ENCODE peak calls at places on chromosomes 6 and 20, in six cellular contexts. B is B cell, U is thoracic aorta, D is uterus, L is ascending aorta, P is HFF-Myc. A is an unnamed sample.

GRCh38 chr6:21947751-21948386 is 349.0 kb downstream of the PRL start:
- DNase-seq in B (no peak), U (no peak), D (no peak), L (no peak), P (no peak), A (no peak)

GRCh38 chr6:109186012-109186411 is 90.7 kb downstream of the CEP57L1 start:
- DNase-seq in B (no peak), U (no peak), D (no peak), L (no peak), P (no peak), A (no peak)

GRCh38 chr6:15493437-15494168 is 169.2 kb downstream of the DTNBP1 start:
- DNase-seq in B (no peak), U (no peak), D (no peak), L (no peak), P (peak), A (no peak)

GRCh38 chr6:32109114-32109764 is at the start of gene TNXB:
- DNase-seq in B (no peak), U (no peak), D (peak), L (no peak), P (no peak), A (no peak)

GRCh38 chr6:111361648-111362047 is 121.4 kb downstream of the REV3L start:
- DNase-seq in B (peak), U (no peak), D (no peak), L (no peak), P (peak), A (peak)

GRCh38 chr6:169792306-169793015 is 41.0 kb downstream of the ERMARD start:
- DNase-seq in B (no peak), U (no peak), D (no peak), L (peak), P (no peak), A (no peak)

GRCh38 chr20:43904195-43904594 is 10.5 kb upstream of the TOX2 start:
- DNase-seq in B (no peak), U (no peak), D (no peak), L (no peak), P (no peak), A (no peak)

GRCh38 chr20:4138056-4138455 is 122.7 kb upstream of the RNF24 start:
- DNase-seq in B (no peak), U (no peak), D (no peak), L (peak), P (no peak), A (no peak)

GRCh38 chr20:29689411-29690225 is 1567.8 kb upstream of the DEFB115 start:
- DNase-seq in B (peak), U (no peak), D (no peak), L (no peak), P (no peak), A (no peak)

GRCh38 chr20:32823078-32823477 is 3.3 kb downstream of the MAPRE1 start:
- DNase-seq in B (no peak), U (no peak), D (no peak), L (no peak), P (peak), A (peak)

GRCh38 chr6:154167163-154167562 is 128.1 kb downstream of the OPRM1 start:
- DNase-seq in B (no peak), U (no peak), D (no peak), L (no peak), P (no peak), A (no peak)

GRCh38 chr20:41497186-41497895 is 120.8 kb downstream of the CHD6 start:
- DNase-seq in B (no peak), U (no peak), D (no peak), L (no peak), P (no peak), A (no peak)

GRCh38 chr6:2132416-2132815 is 113.0 kb downstream of the GMDS start:
- DNase-seq in B (no peak), U (no peak), D (no peak), L (no peak), P (no peak), A (peak)

GRCh38 chr6:33195304-33196022 is 3.2 kb upstream of the COL11A2 start:
- DNase-seq in B (no peak), U (no peak), D (no peak), L (no peak), P (no peak), A (no peak)

GRCh38 chr6:133623065-133623464 is 265.8 kb upstream of the TCF21 start:
- DNase-seq in B (no peak), U (no peak), D (peak), L (no peak), P (no peak), A (no peak)

GRCh38 chr20:32477594-32478512 is 107.3 kb downstream of the NOL4L start:
- DNase-seq in B (no peak), U (no peak), D (no peak), L (no peak), P (no peak), A (no peak)

GRCh38 chr6:67231092-67231491 is 1404.0 kb upstream of the ADGRB3 start:
- DNase-seq in B (no peak), U (no peak), D (no peak), L (no peak), P (no peak), A (no peak)

GRCh38 chr20:50140339-50140859 is 13.1 kb downstream of the PEDS1 start:
- DNase-seq in B (no peak), U (no peak), D (no peak), L (no peak), P (no peak), A (no peak)

DNA sequence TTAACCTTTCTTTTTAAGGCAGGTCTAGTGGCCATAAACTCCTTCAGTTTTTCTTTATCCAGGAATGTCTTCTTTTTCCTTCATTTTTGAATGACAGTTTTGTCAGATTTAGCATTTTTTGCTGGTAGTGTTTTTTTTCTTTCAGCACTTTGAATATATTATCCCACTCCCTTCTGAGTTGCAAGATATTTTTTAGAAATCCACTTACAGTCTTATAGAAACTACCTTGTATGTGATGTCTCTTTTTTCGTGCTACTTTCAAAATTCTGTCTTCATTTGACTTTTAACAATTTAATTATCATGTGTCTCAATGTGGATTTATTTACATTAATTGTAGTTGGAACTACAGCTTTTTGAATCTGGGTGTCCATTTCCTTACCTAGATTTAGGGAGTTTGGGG is 284.4 kb upstream of the RNF217 start:
- DNase-seq in B (no peak), U (no peak), D (no peak), L (no peak), P (no peak), A (no peak)
- TF ChIP-seq CTCF in B (no peak), U (no peak), D (no peak), L (no peak), P (no peak), A (no peak)

GRCh38 chr20:61861858-61862257 is 203.8 kb downstream of the TAF4 start:
- DNase-seq in B (no peak), U (no peak), D (no peak), L (no peak), P (no peak), A (no peak)

GRCh38 chr20:61866165-61866564 is 199.5 kb downstream of the TAF4 start:
- DNase-seq in B (no peak), U (no peak), D (no peak), L (no peak), P (no peak), A (no peak)

GRCh38 chr20:61861054-61861841 is 204.4 kb downstream of the TAF4 start:
- DNase-seq in B (no peak), U (no peak), D (no peak), L (no peak), P (no peak), A (no peak)

GRCh38 chr20:61865353-61865752 is 200.3 kb downstream of the TAF4 start:
- DNase-seq in B (no peak), U (no peak), D (no peak), L (no peak), P (no peak), A (no peak)

DNA sequence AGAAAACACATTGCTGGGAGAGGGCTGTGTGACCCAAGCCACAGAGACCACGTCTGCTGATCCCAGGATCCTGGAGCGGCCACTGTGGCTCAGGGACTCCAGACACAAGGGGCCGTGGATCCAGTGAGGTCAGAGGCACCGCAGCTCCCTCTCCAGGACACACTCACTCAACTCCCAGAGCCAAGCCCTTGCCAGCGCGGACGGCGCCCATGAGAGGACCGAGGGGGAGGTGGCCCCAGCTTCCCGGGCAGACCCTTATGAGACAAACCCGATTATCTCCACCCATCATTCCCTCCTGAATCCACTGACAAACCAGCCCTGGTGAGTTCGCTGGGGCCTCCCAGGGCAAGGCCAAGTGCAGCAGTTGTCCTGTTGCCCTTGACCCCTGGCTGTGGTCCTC is 201.2 kb downstream of the TAF4 start:
- DNase-seq in B (no peak), U (no peak), D (no peak), L (no peak), P (no peak), A (no peak)
- TF ChIP-seq CTCF in B (no peak), U (no peak), D (no peak), L (no peak), P (no peak), A (no peak)

GRCh38 chr20:62548483-62548882 is 72.7 kb upstream of the GATA5 start:
- DNase-seq in B (no peak), U (no peak), D (no peak), L (no peak), P (no peak), A (no peak)

GRCh38 chr20:62550087-62550565 is 74.3 kb upstream of the GATA5 start:
- DNase-seq in B (no peak), U (no peak), D (peak), L (no peak), P (no peak), A (no peak)

GRCh38 chr20:62551408-62552323 is 75.9 kb upstream of the GATA5 start:
- DNase-seq in B (peak), U (no peak), D (no peak), L (no peak), P (no peak), A (no peak)

GRCh38 chr20:62549029-62549428 is 73.2 kb upstream of the GATA5 start:
- DNase-seq in B (no peak), U (no peak), D (no peak), L (no peak), P (no peak), A (no peak)

GRCh38 chr20:62549499-62550086 is 73.8 kb upstream of the GATA5 start:
- DNase-seq in B (no peak), U (no peak), D (no peak), L (no peak), P (no peak), A (no peak)
- TF ChIP-seq CTCF in B (no peak), U (no peak), D (no peak), L (no peak), P (no peak), A (no peak)

GRCh38 chr20:62624719-62625455 is 17.4 kb upstream of the SLCO4A1 start:
- DNase-seq in B (no peak), U (no peak), D (no peak), L (no peak), P (no peak), A (no peak)

GRCh38 chr20:62623488-62624324 is 18.6 kb upstream of the SLCO4A1 start:
- DNase-seq in B (peak), U (peak), D (peak), L (peak), P (peak), A (peak)

GRCh38 chr20:62622877-62623487 is 19.3 kb upstream of the SLCO4A1 start:
- DNase-seq in B (peak), U (no peak), D (no peak), L (no peak), P (no peak), A (no peak)

GRCh38 chr20:62625516-62625915 is 16.8 kb upstream of the SLCO4A1 start:
- DNase-seq in B (no peak), U (no peak), D (no peak), L (no peak), P (no peak), A (no peak)

DNA sequence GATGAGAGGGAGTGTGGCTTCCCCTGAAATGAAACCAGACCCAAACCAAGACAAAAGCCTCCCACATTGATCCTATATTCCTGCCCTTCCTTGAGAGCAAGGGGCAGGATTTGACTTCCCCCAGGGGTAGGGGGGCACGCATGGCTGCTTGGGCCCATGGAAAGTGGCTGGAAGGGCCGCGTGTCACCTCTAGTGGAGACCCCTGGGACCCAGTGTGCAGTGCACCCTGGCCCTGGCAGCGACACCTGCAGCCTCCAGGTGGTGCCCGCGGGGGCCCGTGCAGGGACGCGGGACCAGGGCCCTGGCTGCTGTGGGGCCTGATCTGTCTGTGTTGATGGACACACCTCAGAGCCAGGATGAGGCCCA is 18.0 kb upstream of the SLCO4A1 start:
- DNase-seq in B (peak), U (no peak), D (no peak), L (no peak), P (no peak), A (no peak)
- TF ChIP-seq CTCF in B (peak), U (no peak), D (no peak), L (no peak), P (no peak), A (peak)

GRCh38 chr6:99330159-99330558 is 19.3 kb downstream of the FAXC start:
- DNase-seq in B (peak), U (no peak), D (peak), L (no peak), P (peak), A (peak)
- TF ChIP-seq CTCF in B (peak), U (peak), D (peak), L (peak), P (peak), A (peak)

GRCh38 chr6:79647756-79648155 is 16.6 kb downstream of the SH3BGRL2 start:
- DNase-seq in B (no peak), U (no peak), D (no peak), L (no peak), P (no peak), A (no peak)

GRCh38 chr6:79650943-79651342 is 19.8 kb downstream of the SH3BGRL2 start:
- DNase-seq in B (no peak), U (no peak), D (no peak), L (no peak), P (no peak), A (no peak)

GRCh38 chr6:79648315-79648714 is 17.2 kb downstream of the SH3BGRL2 start:
- DNase-seq in B (no peak), U (no peak), D (no peak), L (no peak), P (no peak), A (no peak)

GRCh38 chr6:79649016-79649415 is 17.9 kb downstream of the SH3BGRL2 start:
- DNase-seq in B (no peak), U (no peak), D (no peak), L (no peak), P (no peak), A (no peak)

DNA sequence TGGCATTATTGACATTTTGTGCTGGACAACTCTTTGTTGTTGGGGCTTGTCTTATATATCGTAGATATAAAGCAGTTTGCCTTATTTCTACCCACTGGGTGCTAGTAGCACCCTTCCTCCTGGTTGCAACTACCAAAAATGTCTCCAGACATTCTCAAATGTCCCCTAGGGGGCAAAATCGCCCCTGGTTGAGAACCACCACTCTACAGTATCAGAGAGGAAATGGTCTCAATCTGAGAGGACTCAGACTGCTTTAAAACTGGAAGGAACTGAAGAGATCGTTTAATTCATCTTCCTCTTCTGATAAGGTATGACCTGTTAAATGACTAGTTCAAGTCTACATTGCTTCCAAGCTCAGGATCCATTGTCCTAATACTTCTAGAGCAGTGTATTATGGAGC is 14.9 kb downstream of the SH3BGRL2 start:
- DNase-seq in B (peak), U (no peak), D (no peak), L (no peak), P (no peak), A (no peak)
- TF ChIP-seq CTCF in B (no peak), U (no peak), D (no peak), L (no peak), P (no peak), A (no peak)

DNA sequence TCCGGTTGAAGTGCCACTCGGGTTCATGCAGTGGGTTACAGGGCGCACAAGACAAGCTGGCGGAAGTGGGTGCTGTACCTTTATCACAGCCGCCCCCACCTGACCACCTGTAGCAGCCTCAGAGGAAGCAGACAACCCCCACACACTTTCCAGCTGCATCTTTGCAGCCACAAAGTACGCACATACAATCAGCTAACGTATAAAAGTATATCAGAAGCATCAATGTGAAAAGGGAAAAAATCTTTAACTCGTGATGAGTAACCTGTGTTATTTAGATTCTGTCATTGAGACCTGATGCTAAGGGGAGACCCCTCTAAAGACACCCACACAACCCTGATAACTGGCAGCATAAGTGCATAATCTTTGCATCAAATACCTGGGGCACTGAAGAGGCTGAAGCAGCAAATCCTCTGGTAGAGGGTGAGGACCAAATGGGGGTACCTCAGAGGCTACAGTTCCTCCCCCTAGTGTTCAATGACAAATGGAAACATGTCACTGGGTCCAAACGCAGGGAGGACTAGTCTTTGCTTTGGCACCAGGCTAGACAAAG is 22.1 kb downstream of the BACH2 start:
- DNase-seq in B (peak), U (no peak), D (no peak), L (peak), P (no peak), A (no peak)
- TF ChIP-seq CTCF in B (peak), U (no peak), D (no peak), L (no peak), P (no peak), A (no peak)